ENCODE peak calls at places on chromosomes 4 and X, in nine cellular contexts. R is neural progenitor cell; A is tibial nerve; U is SK-N-SH; D is fibroblast of pulmonary artery; K is psoas muscle; E is CD4-positive, alpha-beta T cell; L is choroid plexus epithelial cell; J is left ventricle myocardium inferior. C is an unnamed sample.

GRCh38 chrX:48937065-48937907 is 18.5 kb upstream of the PIM2 start:
- DNase-seq in U (no peak), D (peak), L (peak), K (peak), J (peak), A (no peak), R (peak), E (peak), C (no peak)

GRCh38 chr4:2259036-2259540 is 2.8 kb downstream of the MXD4 start:
- DNase-seq in L (no peak), K (peak), A (peak), J (peak), U (no peak), D (no peak), E (no peak), R (no peak), C (no peak)

GRCh38 chrX:131703646-131704045 is 159.8 kb downstream of the OR13H1 start:
- DNase-seq in L (no peak), R (no peak), E (no peak), D (no peak), J (no peak), A (no peak), U (no peak), K (no peak), C (no peak)

GRCh38 chrX:23854122-23854521 is 53.6 kb downstream of the APOO start:
- DNase-seq in A (no peak), R (no peak), E (no peak), D (no peak), U (no peak), K (no peak), L (peak), J (no peak), C (peak)

GRCh38 chr4:157143365-157143764 is 67.4 kb downstream of the GLRB start:
- DNase-seq in E (no peak), R (no peak), K (no peak), U (no peak), J (no peak), D (peak), L (no peak), A (no peak), C (no peak)

GRCh38 chr4:21726255-21726815 is 222.2 kb downstream of the KCNIP4 start:
- DNase-seq in D (peak), E (no peak), L (peak), U (no peak), A (no peak), J (no peak), K (no peak), R (no peak), C (no peak)

GRCh38 chr4:33696586-33696985 is 2547.7 kb downstream of the ARAP2 start:
- DNase-seq in K (no peak), E (no peak), J (no peak), L (peak), U (no peak), A (no peak), D (peak), R (no peak), C (no peak)

GRCh38 chr4:48271048-48271452 is 1.4 kb upstream of the TEC start:
- DNase-seq in A (no peak), E (no peak), J (no peak), U (no peak), R (no peak), K (no peak), L (no peak), D (no peak), C (no peak)

GRCh38 chr4:8377103-8378075 is 63.1 kb downstream of the ACOX3 start:
- DNase-seq in U (no peak), K (no peak), L (no peak), D (no peak), A (no peak), J (peak), E (no peak), R (no peak), C (no peak)

GRCh38 chr4:113223001-113223400 is 173.5 kb downstream of the ANK2 start:
- DNase-seq in D (no peak), A (no peak), J (no peak), R (no peak), E (no peak), L (no peak), K (no peak), U (no peak), C (no peak)

GRCh38 chrX:155215443-155216178 is 649 bp upstream of the VBP1 start:
- DNase-seq in L (peak), U (no peak), K (no peak), A (no peak), E (no peak), J (no peak), D (peak), R (no peak), C (no peak)

GRCh38 chr4:38360201-38360600 is 303.8 kb upstream of the KLF3 start:
- DNase-seq in D (peak), E (no peak), L (no peak), A (no peak), K (no peak), R (no peak), U (no peak), J (no peak), C (no peak)

GRCh38 chr4:120842046-120842445 is 80.5 kb downstream of the PRDM5 start:
- DNase-seq in E (no peak), R (no peak), U (peak), K (no peak), L (peak), J (no peak), A (no peak), D (peak), C (no peak)

GRCh38 chr4:122285285-122285684 is 93.5 kb upstream of the ADAD1 start:
- DNase-seq in L (peak), D (peak), E (no peak), R (no peak), A (no peak), U (no peak), K (no peak), J (no peak), C (no peak)

GRCh38 chrX:109049416-109049815 is 313.1 kb upstream of the IRS4 start:
- DNase-seq in D (no peak), R (no peak), E (no peak), A (no peak), L (no peak), U (no peak), J (no peak), K (no peak), C (no peak)

DNA sequence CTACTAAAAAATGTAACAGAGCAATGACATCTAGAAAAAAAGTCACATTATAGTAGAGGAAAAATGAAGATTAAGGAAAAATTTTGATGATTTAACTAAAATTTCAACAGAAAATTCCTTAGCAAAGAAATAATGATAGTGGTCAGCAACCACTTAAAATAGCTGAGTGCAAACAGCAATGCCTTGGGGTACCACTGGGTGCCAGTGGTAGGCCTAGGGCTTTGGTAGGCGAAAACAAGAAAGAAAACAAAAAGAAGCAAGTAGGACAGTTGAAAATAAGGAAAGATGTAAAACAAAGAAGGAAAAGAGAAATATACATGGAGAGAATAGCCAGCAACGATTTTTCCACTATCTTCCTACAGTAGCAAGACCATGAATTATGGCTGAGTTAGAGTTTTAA is 313.5 kb upstream of the IRS4 start:
- DNase-seq in D (peak), J (no peak), U (no peak), E (no peak), L (peak), R (peak), A (no peak), K (no peak), C (no peak)
- TF ChIP-seq CTCF in D (peak), J (no peak), U (peak), E (no peak), L (peak), R (peak), A (no peak), K (no peak), C (peak)

GRCh38 chrX:7552758-7553157 is 290.2 kb upstream of the VCX start:
- DNase-seq in R (no peak), A (no peak), K (no peak), D (no peak), J (no peak), L (no peak), E (no peak), U (no peak), C (no peak)
- TF ChIP-seq CTCF in R (peak), A (no peak), K (no peak), D (no peak), J (no peak), L (no peak), E (no peak), U (no peak), C (peak)

GRCh38 chr4:90419124-90419711 is 292.0 kb downstream of the CCSER1 start:
- DNase-seq in D (peak), J (no peak), U (peak), E (no peak), R (peak), L (peak), K (no peak), A (no peak), C (no peak)
- TF ChIP-seq CTCF in D (peak), J (peak), U (peak), E (no peak), R (peak), L (peak), K (peak), A (peak), C (peak)

GRCh38 chr4:174928174-174928573 is 10.0 kb downstream of the ADAM29 start:
- DNase-seq in L (no peak), D (no peak), K (no peak), E (no peak), R (no peak), A (no peak), U (no peak), J (no peak), C (no peak)

GRCh38 chr4:174926958-174927357 is 8.8 kb downstream of the ADAM29 start:
- DNase-seq in E (no peak), U (no peak), R (no peak), A (no peak), J (no peak), K (no peak), L (no peak), D (no peak), C (no peak)

GRCh38 chr4:174929346-174929745 is 11.2 kb downstream of the ADAM29 start:
- DNase-seq in A (no peak), D (no peak), U (no peak), K (no peak), L (no peak), E (no peak), J (no peak), R (no peak), C (no peak)

GRCh38 chr4:174930895-174931294 is 12.7 kb downstream of the ADAM29 start:
- DNase-seq in D (no peak), U (no peak), A (no peak), E (no peak), K (no peak), J (no peak), L (no peak), R (no peak), C (no peak)

DNA sequence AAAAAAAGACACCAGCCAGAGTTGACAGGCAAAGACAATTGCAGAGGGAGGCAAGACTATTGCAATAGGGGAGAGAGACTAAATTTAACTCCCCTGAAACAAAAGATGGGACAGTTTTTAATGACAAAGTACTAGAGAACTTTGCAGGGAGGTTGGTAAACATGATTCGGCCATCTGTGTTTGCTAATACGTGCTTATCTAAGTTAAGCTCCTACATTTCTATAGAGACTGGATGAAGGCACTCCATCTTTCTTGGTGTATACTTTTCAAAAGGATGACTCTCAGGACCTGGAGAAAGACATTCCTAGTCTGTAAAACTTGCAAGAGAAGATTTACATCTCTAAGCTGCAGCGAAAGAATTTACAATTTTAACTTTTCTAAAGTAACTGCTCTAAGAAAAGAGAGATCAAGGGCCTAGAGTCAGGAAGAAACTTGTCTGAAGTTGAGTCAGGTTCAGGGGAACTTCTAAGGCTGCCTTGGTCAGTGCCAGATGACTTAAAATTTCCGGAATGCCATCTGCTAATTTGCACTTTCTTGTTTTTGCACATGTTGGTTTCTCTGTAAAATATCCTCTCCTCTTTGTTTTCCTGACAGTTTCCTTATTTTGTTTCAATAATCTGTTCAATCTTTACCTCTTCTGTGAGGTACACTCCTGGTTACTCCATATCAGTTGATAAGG is 10.6 kb downstream of the ADAM29 start:
- DNase-seq in A (no peak), R (no peak), U (no peak), J (no peak), E (no peak), K (no peak), D (no peak), L (no peak), C (no peak)
- TF ChIP-seq CTCF in A (no peak), R (no peak), U (no peak), J (no peak), E (no peak), K (no peak), D (no peak), L (no peak), C (no peak)

C was measured in type B pancreatic cell.